ENCODE peak calls at places on chromosome 5, in seven cellular contexts. M is neuronal stem cell; S is AG20443; N is K562; C is Kasumi-1; L is H1; O is activated effector memory CD4-positive, alpha-beta T cell treated with anti-CD3 and anti-CD28 coated beads, Interleukin-2, amount 50 U/mL, for 16 hours. F is an unnamed sample.

GRCh38 chr5:24644757-24645156 is at the start of gene CDH10:
- DNase-seq in M (peak; percentile 83), S (peak; percentile 13), N (no peak), C (no peak), L (peak; percentile 92), O (no peak), F (no peak)

GRCh38 chr5:67992919-67993318 is 222.6 kb upstream of the PIK3R1 start:
- DNase-seq in M (no peak), S (peak; percentile 50), N (no peak), C (no peak), L (no peak), O (no peak), F (no peak)

GRCh38 chr5:158301186-158301585 is 442.2 kb upstream of the CLINT1 start:
- DNase-seq in M (no peak), S (no peak), N (no peak), C (no peak), L (no peak), O (no peak), F (no peak)

GRCh38 chr5:83368317-83368716 is 103.2 kb upstream of the VCAN start:
- DNase-seq in M (no peak), S (peak; percentile 85), N (no peak), C (peak; percentile 30), L (no peak), O (no peak), F (no peak)

GRCh38 chr5:50849554-50849953 is 183.1 kb downstream of the PARP8 start:
- DNase-seq in M (no peak), S (no peak), N (no peak), C (no peak), L (no peak), O (no peak), F (no peak)

GRCh38 chr5:97183100-97183929 is at the start of gene RIOK2:
- DNase-seq in M (peak; percentile 81), S (peak; percentile 95), N (peak; percentile 98), C (peak; percentile 96), L (peak; percentile 87), O (peak; percentile 96), F (peak; percentile 89)

GRCh38 chr5:130272837-130273236 is 368.6 kb downstream of the CHSY3 start:
- DNase-seq in M (no peak), S (no peak), N (no peak), C (no peak), L (peak; percentile 13), O (no peak), F (no peak)

GRCh38 chr5:79086116-79086515 is 16.5 kb downstream of the BHMT2 start:
- DNase-seq in M (no peak), S (no peak), N (no peak), C (no peak), L (no peak), O (no peak), F (no peak)

GRCh38 chr5:169299146-169299545 is 1.8 kb downstream of the SLIT3 start:
- DNase-seq in M (no peak), S (peak; percentile 26), N (no peak), C (no peak), L (no peak), O (no peak), F (no peak)

GRCh38 chr5:55159763-55160492 is at the start of gene GPX8:
- DNase-seq in M (peak; percentile 69), S (peak; percentile 74), N (peak; percentile 52), C (peak; percentile 82), L (no peak), O (no peak), F (peak; percentile 65)

GRCh38 chr5:116756531-116756930 is 181.9 kb upstream of the SEMA6A start:
- DNase-seq in M (no peak), S (no peak), N (peak; percentile 3), C (no peak), L (no peak), O (no peak), F (no peak)

GRCh38 chr5:135210286-135211055 is 176.4 kb upstream of the PITX1 start:
- DNase-seq in M (no peak), S (no peak), N (no peak), C (no peak), L (no peak), O (peak; percentile 45), F (no peak)

GRCh38 chr5:52746539-52746938 is 41.2 kb upstream of the ITGA1 start:
- DNase-seq in M (no peak), S (peak; percentile 33), N (no peak), C (no peak), L (no peak), O (no peak), F (no peak)

GRCh38 chr5:34054330-34054729 is 11.3 kb upstream of the C1QTNF3 start:
- DNase-seq in M (no peak), S (no peak), N (no peak), C (no peak), L (no peak), O (no peak), F (no peak)

GRCh38 chr5:16160706-16161105 is 18.9 kb downstream of the MARCHF11 start:
- DNase-seq in M (peak; percentile 37), S (peak; percentile 72), N (peak; percentile 72), C (peak; percentile 86), L (no peak), O (no peak), F (peak; percentile 60)

GRCh38 chr5:33964132-33964531 is 20.4 kb downstream of the SLC45A2 start:
- DNase-seq in M (no peak), S (no peak), N (no peak), C (no peak), L (no peak), O (no peak), F (no peak)

GRCh38 chr5:160175438-160176218 is 53.7 kb upstream of the FABP6 start:
- DNase-seq in M (no peak), S (no peak), N (no peak), C (no peak), L (no peak), O (no peak), F (no peak)

GRCh38 chr5:88883566-88884434 is 816 bp upstream of the MEF2C start:
- DNase-seq in M (no peak), S (peak; percentile 67), N (peak; percentile 77), C (peak; percentile 95), L (no peak), O (no peak), F (peak; percentile 73)

GRCh38 chr5:102666164-102666951 is 88.7 kb upstream of the PAM start:
- DNase-seq in M (peak; percentile 33), S (peak; percentile 33), N (no peak), C (no peak), L (no peak), O (no peak), F (peak; percentile 35)

GRCh38 chr5:160359816-160360215 is 10.6 kb downstream of the C1QTNF2 start:
- DNase-seq in M (no peak), S (peak; percentile 32), N (no peak), C (no peak), L (no peak), O (no peak), F (no peak)

GRCh38 chr5:37391591-37391990 is 12.5 kb downstream of the WDR70 start:
- DNase-seq in M (no peak), S (no peak), N (no peak), C (peak; percentile 52), L (no peak), O (no peak), F (no peak)

GRCh38 chr5:308672-309271 is 12.7 kb upstream of the AHRR start:
- DNase-seq in M (no peak), S (peak; percentile 69), N (no peak), C (no peak), L (no peak), O (peak; percentile 22), F (peak; percentile 69)

GRCh38 chr5:150429410-150429873 is 16.7 kb upstream of the CD74 start:
- DNase-seq in M (no peak), S (no peak), N (no peak), C (no peak), L (no peak), O (no peak), F (no peak)

GRCh38 chr5:126597156-126597555 is 2.1 kb upstream of the ALDH7A1 start:
- DNase-seq in M (no peak), S (no peak), N (no peak), C (no peak), L (no peak), O (no peak), F (peak; percentile 32)

GRCh38 chr5:168152660-168153059 is 138.8 kb upstream of the WWC1 start:
- DNase-seq in M (no peak), S (peak; percentile 48), N (no peak), C (no peak), L (no peak), O (no peak), F (no peak)

GRCh38 chr5:3595102-3595961 is at the start of gene IRX1:
- DNase-seq in M (no peak), S (peak; percentile 96), N (no peak), C (no peak), L (no peak), O (no peak), F (no peak)

GRCh38 chr5:150589791-150590601 is 50.5 kb upstream of the SYNPO start:
- DNase-seq in M (no peak), S (peak; percentile 70), N (peak; percentile 55), C (no peak), L (peak; percentile 17), O (peak; percentile 47), F (peak; percentile 60)

GRCh38 chr5:173831196-173831914 is 56.8 kb upstream of the CPEB4 start:
- DNase-seq in M (no peak), S (no peak), N (peak; percentile 80), C (no peak), L (no peak), O (no peak), F (no peak)

GRCh38 chr5:172758077-172758835 is 12.7 kb downstream of the DUSP1 start:
- DNase-seq in M (no peak), S (peak; percentile 85), N (peak; percentile 64), C (no peak), L (no peak), O (no peak), F (peak; percentile 56)

GRCh38 chr5:123119334-123119986 is 30.4 kb downstream of the PRDM6 start:
- DNase-seq in M (no peak), S (peak; percentile 70), N (peak; percentile 25), C (no peak), L (peak; percentile 69), O (no peak), F (peak; percentile 74)